ENCODE peak calls at places on chromosomes 5 and 9, in six cellular contexts. U is tibial artery, Z is lung, D is colonic mucosa, Q is fibroblast of lung, R is prostate gland. S is an unnamed sample. For H3K27me3, the result is how much of the 10 kb centered on the place peaks cover.

GRCh38 chr9:89740722-89741121 is 135.9 kb downstream of the GADD45G start:
- DNase-seq in D (peak), R (no peak), Q (no peak), Z (no peak), U (no peak), S (no peak)

GRCh38 chr5:173383711-173384110 is 55.5 kb upstream of the STC2 start:
- DNase-seq in R (no peak), U (no peak), Q (no peak), Z (no peak), D (no peak), S (no peak)

GRCh38 chr5:95669985-95670384 is 12.8 kb downstream of the SPATA9 start:
- DNase-seq in U (no peak), Q (no peak), Z (no peak), D (no peak), R (no peak), S (no peak)

GRCh38 chr5:157252741-157253465 is 13.0 kb upstream of the CYFIP2 start:
- DNase-seq in Z (no peak), D (no peak), U (no peak), R (no peak), Q (no peak), S (no peak)

GRCh38 chr9:88197016-88197415 is 58.7 kb upstream of the SPATA31C2 start:
- DNase-seq in Q (peak), D (no peak), Z (no peak), R (no peak), U (peak), S (no peak)

GRCh38 chr9:113712053-113712452 is 164.1 kb upstream of the ZNF618 start:
- DNase-seq in R (peak), Q (peak), D (peak), U (no peak), Z (no peak), S (no peak)

GRCh38 chr5:154395407-154396106 is 50.2 kb upstream of the SAP30L start:
- DNase-seq in U (no peak), Z (peak), D (peak), Q (no peak), R (no peak), S (no peak)

GRCh38 chr9:111005711-111006482 is 32.4 kb downstream of the LPAR1 start:
- DNase-seq in Q (peak), R (no peak), U (no peak), D (no peak), Z (no peak), S (no peak)

GRCh38 chr5:108743344-108743743 is 4.4 kb upstream of the FER start:
- DNase-seq in Z (no peak), D (no peak), R (no peak), U (no peak), Q (no peak), S (no peak)

GRCh38 chr9:38073882-38074281 is 4.9 kb upstream of the SHB start:
- DNase-seq in U (no peak), Z (no peak), D (no peak), Q (no peak), R (no peak), S (no peak)

GRCh38 chr5:126390056-126390455 is 33.2 kb upstream of the GRAMD2B start:
- DNase-seq in D (no peak), U (no peak), R (no peak), Z (no peak), Q (no peak), S (no peak)

GRCh38 chr9:100351508-100351907 is 1.2 kb downstream of the TEX10 start:
- DNase-seq in R (no peak), Z (no peak), D (no peak), U (no peak), Q (no peak), S (no peak)

GRCh38 chr9:93503381-93503780 is 50.0 kb upstream of the FAM120AOS start:
- DNase-seq in Z (no peak), R (no peak), U (no peak), Q (no peak), D (no peak), S (no peak)

GRCh38 chr5:177100714-177101121 is 14.0 kb downstream of the FGFR4 start:
- DNase-seq in Z (no peak), R (no peak), D (no peak), U (no peak), Q (no peak), S (no peak)

GRCh38 chr9:116689117-116689516 is 2.0 kb downstream of the TRIM32 start:
- DNase-seq in Z (no peak), D (no peak), Q (no peak), R (no peak), U (no peak), S (no peak)

GRCh38 chr5:68540798-68541590 is 325.4 kb downstream of the PIK3R1 start:
- DNase-seq in Q (no peak), R (no peak), D (no peak), Z (no peak), U (no peak), S (no peak)

GRCh38 chr9:21559402-21560280 is 77.5 kb upstream of the IFNE start:
- DNase-seq in D (peak), Z (no peak), U (no peak), Q (peak), R (peak), S (peak)

GRCh38 chr9:12759767-12760166 is 15.1 kb upstream of the LURAP1L start:
- DNase-seq in U (no peak), Z (no peak), D (no peak), Q (peak), R (no peak), S (no peak)

GRCh38 chr5:62263401-62263800 is 42.6 kb upstream of the KIF2A start:
- DNase-seq in D (no peak), U (no peak), Q (no peak), Z (no peak), R (no peak), S (no peak)

GRCh38 chr5:142012186-142012785 is 541 bp downstream of the GNPDA1 start:
- DNase-seq in Q (peak), R (no peak), Z (peak), D (peak), U (peak), S (no peak)

GRCh38 chr5:62144395-62145022 is 161.5 kb upstream of the KIF2A start:
- DNase-seq in R (peak), U (no peak), D (no peak), Z (peak), Q (no peak), S (peak)

GRCh38 chr5:3361811-3362605 is 233.6 kb upstream of the IRX1 start:
- DNase-seq in R (no peak), D (peak), Z (no peak), U (no peak), Q (no peak), S (no peak)

GRCh38 chr5:65474129-65474711 is 7.5 kb downstream of the ADAMTS6 start:
- DNase-seq in Z (no peak), D (no peak), Q (peak), U (no peak), R (no peak), S (no peak)

GRCh38 chr5:124700930-124701458 is 45.4 kb downstream of the ZNF608 start:
- DNase-seq in D (no peak), Q (no peak), U (no peak), R (peak), Z (no peak), S (no peak)

GRCh38 chr9:101486693-101487442 is 46.8 kb upstream of the RNF20 start:
- DNase-seq in R (peak), Q (peak), D (peak), Z (peak), U (peak), S (peak)

GRCh38 chr5:61051267-61051666 is 106.3 kb downstream of the NDUFAF2 start:
- DNase-seq in U (no peak), Z (no peak), D (no peak), R (no peak), Q (peak), S (no peak)

GRCh38 chr5:112316731-112317130 is 102.3 kb downstream of the EPB41L4A start:
- DNase-seq in R (no peak), D (no peak), Q (no peak), U (no peak), Z (no peak), S (no peak)

GRCh38 chr5:151092750-151093149 is 11.9 kb upstream of the TNIP1 start:
- DNase-seq in Z (peak), U (no peak), R (no peak), D (no peak), Q (peak), S (no peak)

GRCh38 chr9:93256878-93257807 is 73.2 kb downstream of the WNK2 start:
- DNase-seq in D (peak), Z (no peak), U (peak), R (no peak), Q (no peak), S (peak)

GRCh38 chr9:136311433-136312375 is 7.8 kb upstream of the CCDC187 start:
- DNase-seq in U (no peak), Q (no peak), Z (no peak), R (no peak), D (peak), S (no peak)

GRCh38 chr5:129461816-129462396 is 1.8 kb downstream of the ADAMTS19 start:
- DNase-seq in Z (no peak), R (no peak), U (no peak), D (no peak), Q (peak), S (no peak)

GRCh38 chr5:129465945-129466344 is 5.8 kb downstream of the ADAMTS19 start:
- DNase-seq in D (no peak), R (no peak), Q (no peak), U (no peak), Z (no peak), S (no peak)

GRCh38 chr5:129460951-129461815 is 1.1 kb downstream of the ADAMTS19 start:
- DNase-seq in U (no peak), Q (peak), Z (no peak), D (peak), R (peak), S (peak)

GRCh38 chr5:129459485-129460120 is 495 bp upstream of the ADAMTS19 start:
- DNase-seq in U (no peak), R (no peak), Q (peak), Z (no peak), D (peak), S (peak)

DNA sequence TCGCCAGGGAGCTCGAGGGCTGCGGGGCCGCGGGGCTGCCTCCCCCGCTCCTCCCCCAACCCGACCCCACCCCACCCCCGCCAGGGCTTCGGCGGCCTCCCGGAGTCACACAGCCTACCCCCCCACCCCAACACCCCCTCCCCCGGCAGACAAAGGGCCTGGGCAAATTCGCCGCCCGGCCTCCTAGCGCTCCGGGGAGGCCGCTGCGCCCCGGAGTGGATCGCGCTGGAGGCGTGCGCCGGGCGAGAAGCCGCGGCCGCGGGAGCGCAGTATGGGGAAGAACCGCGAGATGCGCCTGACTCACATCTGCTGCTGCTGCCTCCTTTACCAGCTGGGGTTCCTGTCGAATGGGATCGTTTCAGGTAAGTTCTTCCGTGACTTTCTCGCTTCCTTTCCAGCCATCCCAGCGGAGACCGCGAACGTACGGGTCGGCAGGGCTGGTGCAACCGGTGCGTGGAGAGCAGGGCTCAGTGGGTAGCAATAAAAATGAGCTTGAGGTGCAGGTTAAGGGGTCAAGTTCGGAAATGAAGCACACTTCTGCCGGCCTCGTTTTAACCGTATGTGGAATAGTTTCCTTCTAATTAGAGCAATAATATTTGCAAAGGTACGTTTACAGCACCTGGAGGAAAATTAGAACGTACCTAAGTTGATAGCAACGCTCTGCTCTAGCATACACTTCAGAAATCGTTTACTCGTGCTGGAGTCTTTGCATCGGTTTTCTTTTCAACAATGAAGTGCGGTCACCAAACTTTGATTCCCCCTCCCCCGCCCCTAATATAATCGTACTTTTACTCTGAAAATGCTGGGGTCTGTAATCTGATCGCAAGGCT is at the start of gene ADAMTS19:
- DNase-seq in R (no peak), Z (no peak), D (peak), Q (peak), U (no peak), S (peak)
- H3K27me3 ChIP-seq in R (under half), Z (under half), D (under half), Q (under half), U (under half), S (under half)

GRCh38 chr5:52787600-52788504 is at the start of the genes ITGA1 and PELO:
- DNase-seq in U (peak), Q (peak), D (peak), Z (peak), R (peak), S (peak)
- TF ChIP-seq CTCF in U (peak), Q (peak), D (peak), Z (peak), R (peak), S (peak)

GRCh38 chr5:568061-568781 is 43.9 kb upstream of the CEP72 start:
- DNase-seq in R (no peak), D (no peak), Z (no peak), U (no peak), Q (no peak), S (no peak)
- H3K27me3 ChIP-seq in R (under half), D (under half), Z (under half), U (under half), Q (under half), S (under half)

DNA sequence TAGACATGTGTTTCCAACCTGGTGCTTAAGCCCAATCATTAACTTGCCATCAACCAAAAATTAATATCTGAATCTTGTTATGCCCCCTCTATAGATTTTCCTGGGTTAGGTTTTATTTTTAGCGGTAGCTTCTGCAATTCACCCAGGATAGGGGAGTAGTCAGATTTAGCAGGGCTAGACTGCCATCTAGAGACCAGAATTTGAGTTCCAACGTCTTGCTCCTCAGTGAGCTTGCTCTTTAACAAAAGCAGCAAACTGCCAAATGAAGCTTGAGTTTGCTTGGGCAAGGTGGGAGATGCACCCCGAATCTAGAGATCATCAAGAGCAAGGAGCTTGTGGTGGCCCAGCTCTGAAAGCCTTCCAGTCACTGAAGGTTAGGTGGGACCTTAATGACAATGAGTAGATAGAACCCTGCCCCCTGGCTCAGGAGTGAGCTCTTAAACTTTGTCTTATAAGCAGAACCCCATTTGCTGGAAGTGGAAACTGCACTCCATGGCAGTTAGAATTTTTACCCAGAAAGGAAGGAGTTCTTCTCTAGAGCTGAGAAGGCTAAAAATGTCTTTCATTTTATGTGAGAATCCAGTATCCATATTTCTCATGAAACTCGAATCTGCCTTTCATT is 456.1 kb downstream of the RASEF start:
- DNase-seq in U (no peak), Q (peak), R (peak), Z (peak), D (peak), S (no peak)
- TF ChIP-seq CTCF in U (peak), Q (peak), R (peak), Z (peak), D (peak), S (peak)

DNA sequence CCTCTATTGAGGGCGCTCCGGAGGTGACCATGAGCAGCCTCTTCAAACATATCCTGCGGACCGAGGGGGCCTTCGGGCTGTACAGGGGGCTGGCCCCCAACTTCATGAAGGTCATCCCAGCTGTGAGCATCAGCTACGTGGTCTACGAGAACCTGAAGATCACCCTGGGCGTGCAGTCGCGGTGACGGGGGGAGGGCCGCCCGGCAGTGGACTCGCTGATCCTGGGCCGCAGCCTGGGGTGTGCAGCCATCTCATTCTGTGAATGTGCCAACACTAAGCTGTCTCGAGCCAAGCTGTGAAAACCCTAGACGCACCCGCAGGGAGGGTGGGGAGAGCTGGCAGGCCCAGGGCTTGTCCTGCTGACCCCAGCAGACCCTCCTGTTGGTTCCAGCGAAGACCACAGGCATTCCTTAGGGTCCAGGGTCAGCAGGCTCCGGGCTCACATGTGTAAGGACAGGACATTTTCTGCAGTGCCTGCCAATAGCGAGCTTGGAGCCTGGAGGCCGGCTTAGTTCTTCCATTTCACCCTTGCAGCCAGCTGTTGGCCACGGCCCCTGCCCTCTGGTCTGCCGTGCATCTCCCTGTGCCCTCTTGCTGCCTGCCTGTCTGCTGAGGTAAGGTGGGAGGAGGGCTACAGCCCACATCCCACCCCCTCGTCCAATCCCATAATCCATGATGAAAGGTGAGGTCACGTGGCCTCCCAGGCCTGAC is 20.1 kb downstream of the PTGES2 start:
- DNase-seq in D (no peak), Q (no peak), R (no peak), Z (no peak), U (no peak), S (no peak)
- H3K27me3 ChIP-seq in D (under half), Q (under half), R (under half), Z (under half), U (under half), S (under half)

GRCh38 chr9:35835216-35835604 is 6.2 kb downstream of the TMEM8B start:
- DNase-seq in Z (no peak), D (peak), U (no peak), R (no peak), Q (no peak), S (no peak)
- TF ChIP-seq CTCF in Z (no peak), D (peak), U (no peak), R (peak), Q (no peak), S (no peak)

GRCh38 chr9:126624912-126625311 is 11.2 kb downstream of the LMX1B start:
- DNase-seq in Z (no peak), U (no peak), R (no peak), D (no peak), Q (no peak), S (no peak)
- H3K27me3 ChIP-seq in Z (under half), U (under half), R (half or more), D (half or more), Q (half or more), S (half or more)

GRCh38 chr9:133689151-133689763 is 48.9 kb downstream of the SARDH start:
- DNase-seq in R (no peak), Z (no peak), U (no peak), D (no peak), Q (no peak), S (no peak)
- TF ChIP-seq CTCF in R (no peak), Z (no peak), U (no peak), D (no peak), Q (no peak), S (no peak)

GRCh38 chr9:69583641-69584234 is 88.4 kb downstream of the APBA1 start:
- DNase-seq in R (no peak), Q (no peak), U (no peak), D (no peak), Z (no peak), S (no peak)

GRCh38 chr9:69580582-69580945 is 91.6 kb downstream of the APBA1 start:
- DNase-seq in Q (no peak), U (no peak), D (no peak), Z (no peak), R (no peak), S (no peak)

GRCh38 chr9:69579749-69580581 is 92.2 kb downstream of the APBA1 start:
- DNase-seq in D (no peak), R (no peak), Q (no peak), U (no peak), Z (no peak), S (no peak)

GRCh38 chr9:69582544-69583297 is 89.5 kb downstream of the APBA1 start:
- DNase-seq in Z (no peak), R (no peak), U (peak), Q (no peak), D (no peak), S (no peak)

DNA sequence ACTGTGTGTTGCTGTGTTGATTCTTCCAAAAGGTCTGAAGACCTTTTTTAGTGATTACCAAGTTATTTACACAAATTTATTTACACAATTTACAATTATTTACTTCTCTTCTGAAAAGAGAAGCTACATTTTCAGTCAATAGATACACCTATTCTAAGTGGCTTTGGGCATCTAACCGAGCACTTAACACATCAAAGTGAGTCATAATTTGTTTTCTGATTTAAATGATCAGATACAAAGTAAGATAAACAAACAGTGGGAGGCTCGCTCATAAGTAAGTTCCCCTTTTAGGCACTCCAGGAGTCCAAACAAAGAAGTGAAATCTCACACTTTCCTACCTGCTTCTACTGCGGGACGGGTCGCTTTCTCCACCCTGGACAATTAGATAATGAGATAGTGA is 90.2 kb downstream of the APBA1 start:
- DNase-seq in D (no peak), Z (no peak), U (no peak), Q (no peak), R (no peak), S (no peak)
- H3K27me3 ChIP-seq in D (under half), Z (under half), U (under half), Q (under half), R (under half), S (under half)

S was measured in dorsolateral prefrontal cortex.